ENCODE peak calls at places on chromosomes 11 and 22, in eight cellular contexts. J is OCI-LY7, D is fibroblast of lung, F is adrenal gland, B is AG10803, E is HCT116, S is fibroblast of the aortic adventitia, L is B cell. T is an unnamed sample.

GRCh38 chr11:96168623-96169022 is 174.4 kb downstream of the MAML2 start:
- DNase-seq in F (peak; percentile 51), E (no peak), L (no peak), D (peak; percentile 89), B (peak; percentile 96), J (no peak), S (peak; percentile 95), T (peak; percentile 46)

GRCh38 chr11:3095712-3096361 is 38.6 kb upstream of the CARS1 start:
- DNase-seq in L (no peak), B (peak; percentile 68), J (no peak), E (no peak), D (peak; percentile 81), F (no peak), S (peak; percentile 80), T (no peak)

GRCh38 chr11:83158965-83159900 is 2.3 kb downstream of the PCF11 start:
- DNase-seq in B (no peak), L (no peak), F (no peak), J (no peak), S (no peak), E (no peak), D (no peak), T (no peak)

GRCh38 chr11:2440646-2441045 is 3.7 kb downstream of the TRPM5 start:
- DNase-seq in B (no peak), J (no peak), S (no peak), E (no peak), D (no peak), L (no peak), F (no peak), T (no peak)

GRCh38 chr11:119218141-119218878 is 12.2 kb downstream of the CBL start:
- DNase-seq in E (peak; percentile 92), S (peak; percentile 91), B (peak; percentile 91), L (no peak), D (peak; percentile 99), J (no peak), F (no peak), T (peak; percentile 47)

GRCh38 chr22:30266445-30267381 is at the start of gene OSM:
- DNase-seq in J (peak; percentile 68), F (peak; percentile 62), L (peak; percentile 70), B (no peak), D (no peak), E (no peak), S (no peak), T (peak; percentile 91)

GRCh38 chr11:22938691-22939090 is 78.4 kb upstream of the CCDC179 start:
- DNase-seq in D (no peak), L (no peak), F (no peak), E (no peak), S (no peak), B (no peak), J (no peak), T (no peak)

GRCh38 chr11:36041988-36042606 is 98.2 kb downstream of the LDLRAD3 start:
- DNase-seq in F (no peak), J (no peak), S (peak; percentile 50), E (no peak), B (peak; percentile 22), L (no peak), D (no peak), T (peak; percentile 4)

GRCh38 chr22:23182289-23183106 is 2.2 kb downstream of the BCR start:
- DNase-seq in E (no peak), S (no peak), J (peak; percentile 52), D (peak; percentile 41), L (peak; percentile 45), F (no peak), B (no peak), T (peak; percentile 88)

GRCh38 chr11:118900535-118901384 is 17.1 kb downstream of the CXCR5 start:
- DNase-seq in F (no peak), L (no peak), D (no peak), J (no peak), B (no peak), E (no peak), S (no peak), T (no peak)

GRCh38 chr11:44532809-44533208 is 32.7 kb upstream of the CD82 start:
- DNase-seq in B (no peak), S (no peak), D (no peak), L (no peak), J (no peak), F (no peak), E (no peak), T (no peak)

GRCh38 chr11:129950319-129951034 is 52.2 kb downstream of the PRDM10 start:
- DNase-seq in D (peak; percentile 69), B (peak; percentile 54), S (peak; percentile 75), E (no peak), F (peak; percentile 71), J (peak; percentile 76), L (no peak), T (no peak)

GRCh38 chr22:30202531-30203006 is 44.0 kb downstream of the LIF start:
- DNase-seq in J (no peak), L (no peak), D (peak; percentile 74), B (peak; percentile 73), F (no peak), S (peak; percentile 92), E (no peak), T (no peak)

GRCh38 chr11:86490582-86490981 is 115.9 kb downstream of the CCDC81 start:
- DNase-seq in S (peak; percentile 69), B (no peak), E (no peak), L (no peak), J (no peak), F (no peak), D (no peak), T (no peak)

GRCh38 chr11:132099692-132100091 is 729.3 kb downstream of the NTM start:
- DNase-seq in E (no peak), B (no peak), L (no peak), F (peak; percentile 23), S (no peak), D (no peak), J (peak; percentile 9), T (peak; percentile 37)

GRCh38 chr11:72328366-72329224 is 84.6 kb upstream of the PHOX2A start:
- DNase-seq in S (peak; percentile 86), F (no peak), L (no peak), J (no peak), D (peak; percentile 65), E (no peak), B (no peak), T (no peak)
- TF ChIP-seq CTCF in S (no peak), F (no peak), L (no peak), J (no peak), D (no peak), E (no peak), B (no peak), T (no peak)

DNA sequence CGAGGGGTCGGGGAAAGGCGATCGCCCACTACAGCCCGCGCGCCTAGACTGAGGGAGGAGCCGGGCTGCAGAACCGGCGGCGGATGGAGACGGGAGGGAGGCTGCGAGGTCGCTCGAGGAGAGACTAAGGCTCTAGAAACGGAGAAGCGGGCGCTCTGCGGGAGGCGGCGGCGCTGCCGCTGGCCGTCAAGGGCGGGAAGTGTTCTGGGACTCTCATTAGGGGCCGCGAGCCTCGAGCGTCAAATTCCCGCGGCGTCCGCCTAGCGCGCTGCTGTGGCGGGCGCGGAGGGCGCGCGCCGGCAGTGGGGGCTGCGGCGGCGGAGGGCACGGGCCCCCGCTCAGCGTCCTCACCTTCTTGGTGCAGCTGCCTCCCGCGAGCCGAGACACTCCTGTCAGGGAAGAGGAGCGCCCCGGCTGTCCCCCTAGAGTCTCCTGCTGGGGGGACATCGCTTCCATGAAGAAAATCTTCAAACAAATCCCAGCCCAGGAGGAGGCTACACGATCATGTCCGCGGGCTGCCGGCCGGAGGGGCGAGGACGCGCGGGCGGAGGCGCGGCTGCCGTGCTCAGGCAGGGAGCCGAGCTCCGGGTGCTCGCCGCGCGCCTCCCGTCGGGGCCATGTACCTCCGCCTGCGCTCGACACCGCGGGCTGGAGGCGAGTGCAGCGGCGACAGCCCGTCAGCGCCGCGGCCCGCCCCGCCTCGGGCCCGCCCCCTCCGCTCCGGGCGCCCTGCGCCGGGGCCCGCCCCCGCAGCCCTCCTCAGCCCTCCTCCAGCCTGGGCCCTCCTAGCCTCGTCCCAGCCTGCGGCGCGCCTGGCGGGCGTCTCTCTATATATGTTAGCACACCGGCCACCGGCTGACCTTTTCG is at the start of gene ARHGAP20:
- DNase-seq in L (peak; percentile 58), E (no peak), D (peak; percentile 69), B (peak; percentile 33), S (peak; percentile 66), J (no peak), F (peak; percentile 74), T (peak; percentile 74)
- TF ChIP-seq CTCF in L (no peak), E (no peak), D (no peak), B (no peak), S (peak; percentile 1), J (no peak), F (peak; percentile 18), T (no peak)

GRCh38 chr11:62393735-62394134 is 25.1 kb upstream of the SCGB1A1 start:
- DNase-seq in L (no peak), D (no peak), S (no peak), B (no peak), F (no peak), J (no peak), E (no peak), T (no peak)

GRCh38 chr11:62391642-62392425 is 27.0 kb upstream of the SCGB1A1 start:
- DNase-seq in F (no peak), B (no peak), S (no peak), D (no peak), E (no peak), L (no peak), J (no peak), T (no peak)

GRCh38 chr11:62394825-62395538 is 23.9 kb upstream of the SCGB1A1 start:
- DNase-seq in F (peak; percentile 84), E (peak; percentile 61), J (peak; percentile 69), D (peak; percentile 76), L (peak; percentile 77), S (peak; percentile 92), B (peak; percentile 87), T (peak; percentile 54)

GRCh38 chr11:62392506-62392905 is 26.3 kb upstream of the SCGB1A1 start:
- DNase-seq in F (no peak), S (no peak), D (no peak), J (no peak), L (no peak), B (no peak), E (no peak), T (no peak)

GRCh38 chr11:62392944-62393628 is 25.7 kb upstream of the SCGB1A1 start:
- DNase-seq in S (no peak), D (no peak), E (peak; percentile 43), F (no peak), B (no peak), L (no peak), J (peak; percentile 55), T (peak; percentile 24)
- TF ChIP-seq CTCF in S (no peak), D (no peak), E (peak; percentile 90), F (no peak), B (no peak), L (no peak), J (peak; percentile 75), T (peak; percentile 8)

DNA sequence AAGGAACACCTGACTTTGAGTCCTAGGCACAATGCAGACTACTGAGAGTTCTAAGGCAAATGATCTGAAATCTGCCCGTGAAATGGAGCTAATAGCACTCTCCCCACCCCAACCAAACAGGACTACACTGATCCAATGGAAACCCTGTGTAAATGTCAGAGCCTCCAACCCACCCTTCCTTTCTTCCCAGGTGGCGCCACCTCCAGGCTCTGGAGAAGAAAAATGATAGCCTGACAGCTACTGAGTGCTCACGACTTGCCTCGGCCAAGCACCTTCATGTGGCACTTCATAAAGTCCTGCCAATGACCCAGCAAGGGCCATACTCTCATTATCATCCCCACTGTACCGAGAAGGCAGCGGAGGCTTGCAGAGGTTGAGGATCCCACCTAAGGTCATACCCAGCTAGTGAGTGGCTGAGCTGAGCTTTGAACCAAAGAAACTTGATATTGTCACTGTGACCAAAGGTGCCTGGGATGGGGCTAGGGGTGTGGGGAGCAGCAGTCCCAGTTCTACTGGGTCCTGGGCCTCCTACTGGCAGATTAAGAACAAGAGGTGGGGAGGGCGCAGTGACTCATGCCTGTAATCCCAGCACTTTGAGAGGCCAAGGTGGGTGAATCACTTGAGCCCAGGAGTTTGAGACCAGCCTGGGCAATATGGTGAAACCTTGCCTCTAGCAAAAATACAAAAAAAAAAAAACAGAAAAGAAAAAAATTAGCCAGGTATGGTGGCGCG is 20.5 kb downstream of the TST start:
- DNase-seq in F (peak; percentile 71), B (no peak), S (peak; percentile 18), D (no peak), E (peak; percentile 58), J (no peak), L (no peak), T (peak; percentile 19)
- TF ChIP-seq CTCF in F (peak; percentile 15), B (no peak), S (no peak), D (peak; percentile 7), E (peak; percentile 33), J (peak; percentile 42), L (no peak), T (no peak)

T was measured in activated CD8-positive, alpha-beta T cell treated with anti-CD3 and anti-CD28 coated beads for 36 hours.